ENCODE peak calls at places on chromosomes 11 and 22, in four cellular contexts. O is H1, F is HCT116, W is K562. L is an unnamed sample.

GRCh38 chr11:96313163-96313562 is 29.8 kb downstream of the MAML2 start:
- DNase-seq in O (no peak), F (no peak), W (no peak), L (no peak)

GRCh38 chr11:10666976-10667892 is 26.3 kb downstream of the IRAG1 start:
- DNase-seq in O (no peak), F (no peak), W (no peak), L (no peak)

GRCh38 chr11:14499178-14499559 is 442 bp downstream of the COPB1 start:
- DNase-seq in O (no peak), F (no peak), W (peak; percentile 21), L (no peak)

GRCh38 chr11:18608373-18608772 is 8.8 kb downstream of the MISFA start:
- DNase-seq in O (no peak), F (no peak), W (no peak), L (no peak)

GRCh38 chr22:18068991-18069390 is 8.8 kb upstream of the PEX26 start:
- DNase-seq in O (no peak), F (no peak), W (no peak), L (no peak)

GRCh38 chr22:30227438-30228228 is 18.9 kb downstream of the LIF start:
- DNase-seq in O (no peak), F (no peak), W (no peak), L (no peak)

GRCh38 chr11:117380676-117381075 is 53.0 kb downstream of the CEP164 start:
- DNase-seq in O (no peak), F (no peak), W (no peak), L (no peak)

GRCh38 chr11:113974741-113975470 is at the start of gene HTR3A:
- DNase-seq in O (peak; percentile 43), F (peak; percentile 69), W (peak; percentile 48), L (no peak)

GRCh38 chr11:118530683-118531596 is at the start of gene TMEM25:
- DNase-seq in O (no peak), F (no peak), W (peak; percentile 93), L (no peak)

GRCh38 chr11:128692750-128693578 is 908 bp upstream of the FLI1 start:
- DNase-seq in O (no peak), F (no peak), W (no peak), L (no peak)

DNA sequence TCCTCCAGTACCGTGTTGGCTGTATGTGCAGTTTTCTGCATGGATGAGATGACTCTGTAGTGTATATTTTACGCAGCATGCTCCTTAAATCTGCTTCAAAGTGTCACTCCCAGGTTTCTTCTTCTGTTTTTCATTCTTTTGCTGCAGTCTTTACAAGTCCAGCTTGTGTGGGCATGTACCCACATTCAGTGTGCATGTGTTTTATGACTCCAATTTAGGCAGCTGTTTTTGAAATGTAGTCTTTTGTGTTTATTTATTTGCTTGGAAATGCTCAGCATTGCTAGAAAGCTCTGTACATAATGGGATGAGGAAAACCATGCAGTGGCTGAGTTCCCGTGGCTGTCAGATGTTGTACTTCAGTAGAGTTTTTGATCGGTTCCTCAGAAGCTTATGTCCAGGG is 138.5 kb downstream of the ARHGAP42 start:
- DNase-seq in O (no peak), F (no peak), W (no peak), L (no peak)
- TF ChIP-seq EGR1 in O (no peak), F (no peak), W (no peak), L (no peak)

DNA sequence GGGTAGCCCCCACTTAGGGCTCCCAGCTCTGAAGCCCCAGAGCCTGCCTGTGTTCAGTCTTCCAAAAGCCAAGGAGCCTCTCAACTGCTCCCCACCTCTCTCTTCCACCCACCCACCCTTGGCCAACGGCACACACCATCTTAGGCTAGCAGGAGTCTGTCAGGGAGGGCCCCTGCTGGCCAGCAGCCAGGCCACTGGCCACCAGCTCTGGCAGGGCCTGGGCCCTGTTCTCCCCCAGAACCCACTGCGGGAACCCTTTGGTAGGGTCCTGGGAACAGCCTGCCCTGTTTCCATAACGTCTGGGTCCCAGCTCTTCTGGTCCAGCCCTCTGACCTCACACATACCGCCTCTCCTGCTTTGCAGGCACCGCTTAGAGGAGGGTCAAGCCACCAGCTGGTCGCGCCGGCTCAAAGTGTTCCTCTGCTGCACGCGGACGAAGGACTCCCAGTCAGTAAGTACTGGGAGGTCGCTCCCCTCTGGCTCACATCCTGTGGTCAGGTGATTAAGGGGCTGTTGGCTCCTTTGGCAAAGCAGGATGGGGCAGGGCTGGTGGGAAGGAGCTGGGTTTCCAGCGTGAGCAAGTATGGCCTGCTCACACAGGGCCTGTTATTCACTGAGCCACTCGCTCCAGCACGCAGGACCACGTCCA is 26.7 kb upstream of the MYRF start:
- DNase-seq in O (no peak), F (no peak), W (no peak), L (no peak)
- TF ChIP-seq EGR1 in O (no peak), F (no peak), W (no peak), L (no peak)

GRCh38 chr11:97548280-97548679 is 1158.5 kb downstream of the JRKL start:
- DNase-seq in O (no peak), F (no peak), W (no peak), L (no peak)
- TF ChIP-seq EGR1 in O (no peak), F (no peak), W (no peak), L (no peak)

GRCh38 chr11:48107188-48107704 is 109.4 kb upstream of the OR4B1 start:
- DNase-seq in O (no peak), F (no peak), W (no peak), L (peak; percentile 66)
- TF ChIP-seq EGR1 in O (no peak), F (no peak), W (no peak), L (no peak)

GRCh38 chr11:68528630-68529029 is 68.1 kb downstream of the PPP6R3 start:
- DNase-seq in O (no peak), F (no peak), W (no peak), L (no peak)
- TF ChIP-seq EGR1 in O (no peak), F (no peak), W (no peak), L (no peak)

GRCh38 chr22:42347281-42347824 is 76.9 kb upstream of the TCF20 start:
- DNase-seq in O (no peak), F (no peak), W (no peak), L (no peak)
- TF ChIP-seq EGR1 in O (no peak), F (no peak), W (no peak), L (no peak)